ENCODE peak calls at places on chromosomes 12 and 14, in nine cellular contexts. B is dorsolateral prefrontal cortex, Z is HepG2, L is IMR-90, M is neural progenitor cell, F is breast epithelium, Y is ovary, X is colonic mucosa, I is right lobe of liver. Q is an unnamed sample.

GRCh38 chr12:105480162-105480561 is 149.7 kb downstream of the C12orf75 start:
- DNase-seq in B (no peak), Z (no peak), L (peak), M (peak), F (no peak), Y (no peak), X (no peak), I (no peak), Q (peak)

GRCh38 chr12:131598717-131599116 is 112.2 kb upstream of the SFSWAP start:
- DNase-seq in B (no peak), Z (no peak), L (no peak), M (no peak), F (no peak), Y (no peak), X (no peak), I (no peak), Q (no peak)

GRCh38 chr12:16670456-16671050 is 64.6 kb upstream of the LMO3 start:
- DNase-seq in B (no peak), Z (no peak), L (peak), M (no peak), F (no peak), Y (no peak), X (no peak), I (no peak), Q (no peak)

GRCh38 chr14:60161176-60162107 is 3.8 kb downstream of the DHRS7 start:
- DNase-seq in B (no peak), Z (peak), L (peak), M (no peak), F (no peak), Y (peak), X (no peak), I (peak), Q (peak)

GRCh38 chr12:28568083-28568482 is 377.8 kb downstream of the CCDC91 start:
- DNase-seq in B (no peak), Z (no peak), L (peak), M (no peak), F (no peak), Y (no peak), X (no peak), I (no peak), Q (peak)

GRCh38 chr14:93207468-93208308 is 632 bp downstream of the UBR7 start:
- DNase-seq in B (peak), Z (no peak), L (peak), M (peak), F (no peak), Y (no peak), X (peak), I (no peak), Q (peak)

GRCh38 chr14:52363969-52364368 is 49.9 kb downstream of the PTGER2 start:
- DNase-seq in B (no peak), Z (no peak), L (no peak), M (no peak), F (no peak), Y (no peak), X (no peak), I (no peak), Q (no peak)

GRCh38 chr14:98957211-98958047 is 314.6 kb downstream of the BCL11B start:
- DNase-seq in B (no peak), Z (no peak), L (no peak), M (no peak), F (peak), Y (peak), X (peak), I (no peak), Q (peak)

GRCh38 chr12:46212108-46212982 is 56.5 kb downstream of the SLC38A1 start:
- DNase-seq in B (no peak), Z (no peak), L (no peak), M (no peak), F (no peak), Y (no peak), X (no peak), I (no peak), Q (no peak)

GRCh38 chr12:5648692-5649338 is 216.9 kb downstream of the NTF3 start:
- DNase-seq in B (no peak), Z (peak), L (peak), M (peak), F (no peak), Y (no peak), X (peak), I (no peak), Q (peak)

DNA sequence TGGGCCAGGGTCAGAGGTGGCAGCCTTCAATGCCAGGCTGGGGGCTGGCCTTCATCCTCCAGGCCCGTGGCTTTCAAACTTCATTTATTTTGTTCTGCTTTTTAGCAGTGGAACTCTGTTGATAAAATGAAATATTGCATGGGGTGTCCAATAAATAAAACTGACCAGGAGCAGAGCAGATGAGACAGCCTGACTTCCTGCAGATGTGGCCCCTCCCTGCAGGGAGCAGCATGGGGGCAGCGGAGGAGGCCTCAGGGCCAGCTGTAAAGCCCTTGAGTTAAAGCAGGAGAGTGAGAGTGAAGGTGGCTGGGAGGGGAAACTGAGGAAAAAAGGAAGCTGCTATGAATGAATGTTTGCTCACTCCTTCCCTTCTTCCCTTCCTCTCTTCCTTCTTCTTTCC is 120.3 kb downstream of the RPAP3 start:
- DNase-seq in B (no peak), Z (no peak), L (no peak), M (no peak), F (no peak), Y (no peak), X (no peak), I (no peak), Q (no peak)
- TF ChIP-seq CTCF in B (no peak), Z (no peak), L (no peak), M (no peak), F (no peak), Y (no peak), X (no peak), I (no peak), Q (no peak)

GRCh38 chr14:91866061-91866460 is 1.3 kb downstream of the TC2N start:
- DNase-seq in B (no peak), Z (no peak), L (no peak), M (no peak), F (peak), Y (no peak), X (no peak), I (no peak), Q (peak)

GRCh38 chr14:91867316-91867988 is at the start of gene TC2N:
- DNase-seq in B (no peak), Z (no peak), L (no peak), M (no peak), F (no peak), Y (no peak), X (no peak), I (no peak), Q (no peak)

GRCh38 chr14:91870001-91870400 is 2.7 kb upstream of the TC2N start:
- DNase-seq in B (no peak), Z (peak), L (no peak), M (no peak), F (no peak), Y (no peak), X (no peak), I (no peak), Q (no peak)

GRCh38 chr14:91869556-91869955 is 2.2 kb upstream of the TC2N start:
- DNase-seq in B (no peak), Z (peak), L (peak), M (no peak), F (no peak), Y (no peak), X (no peak), I (no peak), Q (peak)

DNA sequence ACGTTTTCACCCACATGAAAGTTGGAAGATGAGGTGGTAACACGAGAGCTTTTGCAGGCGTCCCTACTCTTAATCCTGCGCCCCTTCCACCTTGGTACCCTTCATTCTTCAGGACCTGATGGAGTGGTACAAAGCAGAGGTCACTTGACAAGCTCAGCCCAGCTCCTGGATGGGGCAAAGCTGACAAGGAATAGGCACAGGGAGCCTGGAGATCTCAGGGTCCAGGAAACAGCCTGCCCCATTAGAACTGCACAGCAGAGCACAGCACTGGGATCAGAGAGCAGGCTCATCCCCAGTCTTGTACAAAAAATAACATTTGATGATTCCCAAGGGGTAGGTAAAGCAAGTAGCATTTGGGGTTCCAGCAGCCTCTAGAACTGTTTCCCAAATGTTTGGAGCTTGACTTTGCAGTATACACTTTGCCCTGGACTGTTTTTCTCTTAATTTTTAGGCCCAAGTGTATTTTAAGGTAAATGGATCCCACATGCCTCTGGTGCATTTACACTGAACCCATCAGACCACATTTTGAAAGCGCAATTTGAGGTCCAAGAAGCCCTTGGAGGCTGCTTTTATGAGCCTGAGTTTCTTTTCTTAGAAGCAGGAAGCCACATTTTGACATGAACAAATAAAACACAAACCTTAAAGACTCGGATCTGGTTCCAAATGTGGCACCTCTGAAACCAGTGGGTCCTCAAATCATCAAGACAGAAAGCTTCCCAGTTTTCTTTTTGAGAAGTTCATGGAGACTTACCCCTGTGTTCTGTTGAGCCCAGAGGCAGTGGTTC is 633 bp downstream of the TC2N start:
- DNase-seq in B (no peak), Z (no peak), L (no peak), M (no peak), F (no peak), Y (no peak), X (no peak), I (no peak), Q (no peak)
- H3K4me3 ChIP-seq in B (no peak), Z (no peak), L (no peak), M (no peak), F (no peak), Y (no peak), X (no peak), I (no peak), Q (no peak)

DNA sequence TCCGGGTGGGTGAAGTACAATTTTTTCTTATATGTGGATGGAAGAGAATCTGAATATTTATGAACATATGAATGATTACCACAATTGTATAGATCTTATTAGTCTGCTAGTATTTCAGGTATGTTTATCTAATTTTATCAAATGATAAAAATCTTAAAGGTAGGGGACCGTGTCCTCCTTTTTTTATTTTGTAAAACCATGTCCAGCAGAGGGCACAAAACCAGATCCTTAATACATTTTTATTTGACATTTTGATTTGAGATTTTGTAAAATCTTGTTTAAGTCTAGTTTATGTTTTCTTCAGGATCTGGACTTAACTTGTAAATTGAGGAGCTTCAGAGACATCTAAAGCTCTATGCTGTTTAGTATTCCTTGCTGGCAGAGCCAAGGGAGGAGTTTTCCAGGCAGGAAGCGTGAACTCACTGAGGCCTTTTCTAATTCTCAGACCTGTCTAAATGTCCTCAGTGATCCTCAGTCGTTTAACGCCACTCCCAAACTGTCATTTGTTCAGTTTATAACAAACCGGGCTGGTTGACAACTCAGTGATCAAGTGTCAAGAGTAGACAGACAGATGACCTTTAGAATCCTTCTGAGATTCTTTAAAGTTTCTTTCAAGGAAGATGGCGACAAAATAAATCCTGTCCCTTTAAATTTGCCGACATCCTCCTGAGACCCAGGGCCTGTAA is 263.9 kb downstream of the KTN1 start:
- DNase-seq in B (no peak), Z (no peak), L (peak), M (no peak), F (no peak), Y (no peak), X (no peak), I (no peak), Q (peak)
- TF ChIP-seq CTCF in B (peak), Z (no peak), L (peak), M (peak), F (no peak), Y (no peak), X (no peak), I (peak), Q (peak)

DNA sequence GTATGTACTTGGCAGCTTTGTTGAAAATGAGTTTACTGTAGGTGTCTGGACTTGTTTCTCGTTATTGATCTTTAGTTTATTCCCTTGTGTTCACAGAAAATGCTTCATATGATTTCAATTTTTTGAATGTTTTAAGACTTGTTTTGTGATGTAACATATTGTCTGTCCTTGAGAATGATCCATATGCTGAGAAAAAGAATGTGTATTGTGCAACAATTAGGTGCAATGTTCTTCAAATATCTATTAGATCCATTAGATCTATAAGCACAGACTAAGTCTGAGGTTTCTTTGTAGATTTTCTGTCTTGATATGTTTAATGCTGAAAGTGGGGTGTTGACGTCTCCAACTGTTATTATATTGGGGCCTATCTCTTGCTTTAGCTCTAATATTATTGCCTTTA is 879.6 kb upstream of the LRFN5 start:
- DNase-seq in B (no peak), Z (no peak), L (no peak), M (no peak), F (no peak), Y (no peak), X (no peak), I (no peak), Q (no peak)
- H3K4me3 ChIP-seq in B (no peak), Z (no peak), L (no peak), M (no peak), F (no peak), Y (no peak), X (no peak), I (no peak), Q (no peak)

Q was measured in choroid plexus epithelial cell.